ENCODE peak calls at places on chromosomes 6 and 20, in ten cellular contexts. C, O, B, E, V, W, A, Z, F and R are unnamed samples.

GRCh38 chr6:53043626-53044025 is 21.6 kb upstream of the FBXO9 start:
- DNase-seq in Z (no peak), W (no peak), E (peak), C (no peak), V (peak), O (no peak), A (no peak), B (no peak), F (no peak), R (no peak)

GRCh38 chr6:72321741-72322140 is 300.1 kb upstream of the KCNQ5 start:
- DNase-seq in C (no peak), F (no peak), E (no peak), B (no peak), V (no peak), W (no peak), Z (no peak), O (no peak), A (no peak), R (no peak)

GRCh38 chr6:119584088-119584487 is 234.5 kb upstream of the MAN1A1 start:
- DNase-seq in B (no peak), Z (no peak), A (no peak), E (no peak), C (no peak), O (no peak), F (no peak), W (no peak), V (no peak), R (no peak)

GRCh38 chr6:3392930-3393575 is 63.8 kb downstream of the SLC22A23 start:
- DNase-seq in Z (no peak), V (no peak), E (no peak), O (no peak), C (no peak), B (no peak), W (no peak), A (no peak), F (no peak), R (no peak)

GRCh38 chr6:25404094-25404493 is 124.9 kb downstream of the CARMIL1 start:
- DNase-seq in C (no peak), B (no peak), A (no peak), V (no peak), W (no peak), F (no peak), O (no peak), Z (no peak), E (no peak), R (no peak)

GRCh38 chr6:2016040-2016439 is 229.4 kb downstream of the GMDS start:
- DNase-seq in O (no peak), E (no peak), B (no peak), Z (no peak), W (no peak), V (no peak), F (no peak), C (no peak), A (no peak), R (no peak)

GRCh38 chr6:35718354-35718695 is 18.5 kb upstream of the ARMC12 start:
- DNase-seq in Z (no peak), F (no peak), B (no peak), E (peak), A (no peak), O (no peak), W (no peak), C (no peak), V (no peak), R (no peak)

GRCh38 chr6:87074051-87074711 is 20.7 kb downstream of the CGA start:
- DNase-seq in O (no peak), E (no peak), C (no peak), Z (no peak), F (no peak), W (no peak), V (no peak), B (no peak), A (no peak), R (no peak)

GRCh38 chr6:2848851-2849250 is 7.2 kb upstream of the SERPINB1 start:
- DNase-seq in W (peak), V (no peak), B (no peak), F (peak), E (no peak), O (no peak), C (no peak), A (peak), Z (no peak), R (no peak)

GRCh38 chr6:170423030-170423429 is 116.5 kb downstream of the FAM120B start:
- DNase-seq in O (no peak), C (no peak), Z (no peak), V (peak), A (no peak), F (peak), B (no peak), E (peak), W (no peak), R (no peak)

GRCh38 chr6:168050225-168050796 is 28.7 kb downstream of the FRMD1 start:
- DNase-seq in W (no peak), O (no peak), V (no peak), C (no peak), E (no peak), B (no peak), Z (no peak), A (no peak), F (no peak), R (no peak)

GRCh38 chr6:41200296-41200900 is 551 bp downstream of the TREML2 start:
- DNase-seq in C (no peak), F (no peak), E (no peak), O (no peak), V (no peak), B (no peak), Z (no peak), W (peak), A (peak), R (no peak)

GRCh38 chr6:47203968-47204611 is 105.6 kb downstream of the TNFRSF21 start:
- DNase-seq in A (no peak), Z (no peak), C (no peak), W (no peak), V (no peak), F (no peak), E (no peak), B (no peak), O (no peak), R (no peak)

GRCh38 chr20:3358676-3359340 is 48.7 kb downstream of the DNAAF9 start:
- DNase-seq in E (no peak), W (no peak), F (no peak), C (no peak), B (no peak), V (peak), A (no peak), Z (no peak), O (no peak), R (no peak)

GRCh38 chr6:116102856-116103255 is 2.2 kb downstream of the NT5DC1 start:
- DNase-seq in V (no peak), B (no peak), Z (no peak), E (no peak), W (no peak), F (no peak), O (no peak), C (no peak), A (no peak), R (no peak)

GRCh38 chr6:20459682-20460081 is 58.0 kb downstream of the E2F3 start:
- DNase-seq in C (no peak), Z (no peak), E (no peak), W (no peak), O (no peak), B (no peak), F (no peak), A (no peak), V (no peak), R (no peak)

GRCh38 chr6:150068786-150069648 is at the start of gene ULBP3:
- DNase-seq in O (peak), V (peak), E (peak), Z (peak), W (peak), F (peak), C (no peak), A (peak), B (peak), R (no peak)

GRCh38 chr20:39248851-39249485 is 286.8 kb downstream of the DHX35 start:
- DNase-seq in V (no peak), F (no peak), B (no peak), Z (no peak), W (no peak), O (no peak), E (no peak), A (no peak), C (no peak), R (no peak)

GRCh38 chr6:28947831-28948270 is 24.1 kb upstream of the TRIM27 start:
- DNase-seq in Z (no peak), B (no peak), C (no peak), F (no peak), O (no peak), V (no peak), W (no peak), E (no peak), A (no peak), R (no peak)

GRCh38 chr6:41027251-41027650 is 11.8 kb downstream of the UNC5CL start:
- DNase-seq in E (no peak), B (no peak), C (no peak), F (no peak), W (no peak), A (no peak), O (no peak), V (no peak), Z (no peak), R (no peak)

GRCh38 chr6:101784094-101784493 is 390.6 kb downstream of the GRIK2 start:
- DNase-seq in Z (no peak), A (no peak), O (no peak), W (no peak), V (no peak), E (no peak), C (no peak), B (no peak), F (no peak), R (no peak)

GRCh38 chr6:28281288-28282064 is at the start of gene PGBD1:
- DNase-seq in Z (peak), E (peak), B (peak), F (peak), C (peak), O (peak), V (peak), W (peak), A (no peak), R (peak)

GRCh38 chr6:145099713-145100112 is 635.6 kb downstream of the EPM2A start:
- DNase-seq in F (no peak), V (no peak), Z (no peak), W (no peak), O (no peak), A (no peak), B (no peak), C (no peak), E (no peak), R (no peak)

GRCh38 chr6:41191569-41191968 is 9.4 kb downstream of the TREML2 start:
- DNase-seq in B (no peak), E (peak), A (no peak), Z (no peak), F (peak), O (peak), C (no peak), V (peak), W (no peak), R (no peak)

GRCh38 chr6:150078788-150079187 is 9.9 kb upstream of the ULBP3 start:
- DNase-seq in O (no peak), E (no peak), C (no peak), Z (no peak), V (no peak), W (no peak), A (no peak), B (no peak), F (no peak), R (no peak)

GRCh38 chr6:149545258-149545753 is 537 bp downstream of the PPIL4 start:
- DNase-seq in O (no peak), B (peak), V (peak), F (peak), C (no peak), Z (no peak), A (peak), W (peak), E (peak), R (no peak)